ENCODE peak calls at places on chromosome 20, in nine cellular contexts. F is cardiac muscle cell, T is OCI-LY7, N is AG04450, X is spleen, R is upper lobe of right lung, M is hepatocyte, Z is colonic mucosa, J is neural progenitor cell. Q is an unnamed sample. For H3K9me3, the result is how much of the 10 kb centered on the place peaks cover.

GRCh38 chr20:61543931-61544745 is 292.1 kb downstream of the CDH4 start:
- DNase-seq in T (no peak), N (no peak), Z (no peak), X (no peak), R (no peak), M (no peak), F (no peak), J (no peak), Q (no peak)

GRCh38 chr20:62238569-62239277 is 402 bp downstream of the OSBPL2 start:
- DNase-seq in R (no peak), X (no peak), N (no peak), T (peak), J (peak), Z (peak), M (peak), F (peak), Q (peak)

GRCh38 chr20:51359947-51360346 is 182.6 kb downstream of the NFATC2 start:
- DNase-seq in T (no peak), R (peak), N (no peak), Z (no peak), J (no peak), X (no peak), M (no peak), F (no peak), Q (no peak)

GRCh38 chr20:2521369-2522305 is 12.9 kb upstream of the ZNF343 start:
- DNase-seq in Z (peak), N (no peak), X (no peak), F (peak), M (peak), R (no peak), T (peak), J (peak), Q (peak)

GRCh38 chr20:49792611-49793010 is 20.0 kb upstream of the SLC9A8 start:
- DNase-seq in Z (no peak), F (no peak), N (no peak), T (no peak), J (no peak), R (no peak), X (no peak), M (no peak), Q (no peak)

GRCh38 chr20:58359441-58359840 is 29.6 kb upstream of the VAPB start:
- DNase-seq in X (no peak), R (no peak), T (no peak), F (peak), N (no peak), J (peak), Z (no peak), M (no peak), Q (peak)

GRCh38 chr20:32507998-32508774 is 76.9 kb downstream of the NOL4L start:
- DNase-seq in R (no peak), X (no peak), J (no peak), N (no peak), Z (no peak), M (no peak), T (no peak), F (no peak), Q (peak)

GRCh38 chr20:49668181-49668877 is 45.3 kb downstream of the B4GALT5 start:
- DNase-seq in F (no peak), R (peak), X (peak), Z (no peak), N (no peak), M (no peak), T (peak), J (peak), Q (no peak)

GRCh38 chr20:57559658-57560553 is 1.0 kb upstream of the PCK1 start:
- DNase-seq in N (no peak), R (no peak), T (no peak), M (no peak), F (no peak), J (no peak), Z (peak), X (peak), Q (no peak)

GRCh38 chr20:32574296-32575226 is 10.6 kb downstream of the NOL4L start:
- DNase-seq in X (no peak), M (peak), F (no peak), R (no peak), Z (no peak), T (no peak), N (peak), J (no peak), Q (peak)

GRCh38 chr20:37868998-37869861 is 33.7 kb upstream of the VSTM2L start:
- DNase-seq in T (no peak), M (no peak), N (no peak), Z (no peak), X (peak), J (peak), F (no peak), R (peak), Q (no peak)

GRCh38 chr20:33649201-33649631 is 12.9 kb upstream of the C20orf144 start:
- DNase-seq in F (no peak), Z (peak), X (peak), R (peak), N (no peak), T (no peak), M (no peak), J (no peak), Q (no peak)

GRCh38 chr20:24470031-24470781 is 777 bp downstream of the SYNDIG1 start:
- DNase-seq in J (peak), N (no peak), M (peak), F (peak), Z (no peak), X (no peak), R (no peak), T (no peak), Q (peak)

GRCh38 chr20:32674362-32674789 is 635 bp upstream of the C20orf203 start:
- DNase-seq in N (no peak), J (peak), T (peak), Z (peak), R (no peak), F (peak), M (peak), X (no peak), Q (peak)

GRCh38 chr20:51122931-51123658 is 100.2 kb upstream of the KCNG1 start:
- DNase-seq in M (no peak), T (no peak), X (no peak), R (no peak), F (no peak), N (no peak), J (no peak), Z (no peak), Q (no peak)

GRCh38 chr20:34578521-34579147 is 20.1 kb downstream of the MAP1LC3A start:
- DNase-seq in N (no peak), R (no peak), J (no peak), T (no peak), Z (no peak), F (peak), M (no peak), X (no peak), Q (no peak)

GRCh38 chr20:17536944-17537444 is 5.8 kb upstream of the BFSP1 start:
- DNase-seq in Z (peak), T (peak), R (peak), J (peak), N (peak), F (peak), X (no peak), M (peak), Q (peak)

GRCh38 chr20:62477669-62478450 is 2.1 kb upstream of the GATA5 start:
- DNase-seq in M (no peak), J (peak), F (peak), T (peak), Z (no peak), R (no peak), N (no peak), X (no peak), Q (peak)

GRCh38 chr20:38723069-38723981 is 961 bp upstream of the SLC32A1 start:
- DNase-seq in T (no peak), R (no peak), N (no peak), X (no peak), J (peak), F (no peak), M (no peak), Z (no peak), Q (peak)

GRCh38 chr20:34515484-34516037 is 661 bp upstream of the DYNLRB1 start:
- DNase-seq in N (no peak), X (peak), F (peak), Z (peak), M (peak), J (peak), R (peak), T (peak), Q (peak)

GRCh38 chr20:19924255-19924654 is 92.9 kb upstream of the NAA20 start:
- DNase-seq in M (peak), T (no peak), Z (no peak), N (no peak), F (no peak), X (no peak), J (no peak), R (no peak), Q (no peak)

GRCh38 chr20:13831476-13831875 is 46.6 kb downstream of the NDUFAF5 start:
- DNase-seq in M (no peak), J (no peak), X (no peak), Z (no peak), F (no peak), N (no peak), R (no peak), T (no peak), Q (no peak)

GRCh38 chr20:49593441-49594142 is 25.7 kb upstream of the PTGIS start:
- DNase-seq in N (no peak), X (no peak), Z (no peak), M (no peak), F (no peak), T (no peak), J (no peak), R (no peak), Q (no peak)

GRCh38 chr20:3763691-3764601 is 3.6 kb downstream of the ADISSP start:
- DNase-seq in R (no peak), T (no peak), N (no peak), X (no peak), M (no peak), F (no peak), J (no peak), Z (no peak), Q (peak)

GRCh38 chr20:31894980-31895675 is 24.7 kb downstream of the TTLL9 start:
- DNase-seq in M (peak), R (peak), N (no peak), X (no peak), T (peak), J (peak), F (peak), Z (peak), Q (peak)

GRCh38 chr20:6956574-6956973 is 189.1 kb downstream of the BMP2 start:
- DNase-seq in M (no peak), F (no peak), X (no peak), T (no peak), N (no peak), Z (no peak), J (no peak), R (no peak), Q (no peak)

GRCh38 chr20:29750268-29750899 is 1507.1 kb upstream of the DEFB115 start:
- DNase-seq in J (no peak), M (no peak), T (no peak), N (no peak), F (no peak), R (peak), X (peak), Z (no peak), Q (peak)
- H3K9me3 ChIP-seq in J (under half), M (under half), T (under half), N (under half), F (under half), R (under half), X (under half), Z (under half), Q (under half)

GRCh38 chr20:5602346-5602745 is 147.9 kb upstream of the SHLD1 start:
- DNase-seq in X (no peak), M (no peak), T (no peak), N (no peak), J (no peak), F (no peak), R (no peak), Z (no peak), Q (no peak)

GRCh38 chr20:5600982-5601381 is 149.2 kb upstream of the SHLD1 start:
- DNase-seq in F (no peak), R (no peak), Z (no peak), X (no peak), M (no peak), N (no peak), J (no peak), T (no peak), Q (no peak)

GRCh38 chr20:5608104-5608447 is 142.1 kb upstream of the SHLD1 start:
- DNase-seq in X (no peak), F (no peak), T (no peak), N (no peak), R (no peak), Z (peak), M (no peak), J (peak), Q (no peak)

GRCh38 chr20:5608448-5609161 is 141.6 kb upstream of the SHLD1 start:
- DNase-seq in M (no peak), R (no peak), X (no peak), N (no peak), Z (no peak), J (no peak), F (no peak), T (no peak), Q (no peak)

DNA sequence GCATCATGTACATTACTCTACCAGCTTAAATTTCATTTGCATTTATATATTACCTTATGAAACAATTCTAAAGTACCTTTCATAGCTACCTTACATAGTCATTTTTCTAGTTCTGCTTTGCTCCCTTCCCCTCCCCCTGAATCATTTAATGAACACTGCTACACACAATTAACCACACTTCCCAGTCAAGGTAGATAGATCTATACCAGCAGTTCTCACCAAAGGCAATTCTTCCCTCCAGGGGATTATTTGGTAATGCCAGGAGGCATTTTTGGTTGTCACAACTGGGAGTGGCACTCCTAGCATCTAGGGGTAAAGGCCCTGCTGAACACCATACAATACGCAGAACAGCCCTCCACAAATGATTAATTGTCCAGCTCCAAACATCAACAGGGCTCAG is 143.9 kb upstream of the SHLD1 start:
- DNase-seq in R (no peak), F (no peak), J (no peak), T (no peak), N (no peak), M (no peak), X (no peak), Z (no peak), Q (no peak)
- H3K27ac ChIP-seq in R (no peak), F (no peak), J (no peak), T (peak), N (no peak), M (no peak), X (no peak), Z (no peak), Q (no peak)

GRCh38 chr20:60430516-60431001 is 472.3 kb downstream of the CDH26 start:
- DNase-seq in J (no peak), M (no peak), T (no peak), Z (no peak), F (no peak), R (no peak), N (no peak), X (no peak), Q (no peak)
- H3K9me3 ChIP-seq in J (under half), M (under half), T (under half), Z (under half), F (under half), R (under half), N (under half), X (under half), Q (under half)

DNA sequence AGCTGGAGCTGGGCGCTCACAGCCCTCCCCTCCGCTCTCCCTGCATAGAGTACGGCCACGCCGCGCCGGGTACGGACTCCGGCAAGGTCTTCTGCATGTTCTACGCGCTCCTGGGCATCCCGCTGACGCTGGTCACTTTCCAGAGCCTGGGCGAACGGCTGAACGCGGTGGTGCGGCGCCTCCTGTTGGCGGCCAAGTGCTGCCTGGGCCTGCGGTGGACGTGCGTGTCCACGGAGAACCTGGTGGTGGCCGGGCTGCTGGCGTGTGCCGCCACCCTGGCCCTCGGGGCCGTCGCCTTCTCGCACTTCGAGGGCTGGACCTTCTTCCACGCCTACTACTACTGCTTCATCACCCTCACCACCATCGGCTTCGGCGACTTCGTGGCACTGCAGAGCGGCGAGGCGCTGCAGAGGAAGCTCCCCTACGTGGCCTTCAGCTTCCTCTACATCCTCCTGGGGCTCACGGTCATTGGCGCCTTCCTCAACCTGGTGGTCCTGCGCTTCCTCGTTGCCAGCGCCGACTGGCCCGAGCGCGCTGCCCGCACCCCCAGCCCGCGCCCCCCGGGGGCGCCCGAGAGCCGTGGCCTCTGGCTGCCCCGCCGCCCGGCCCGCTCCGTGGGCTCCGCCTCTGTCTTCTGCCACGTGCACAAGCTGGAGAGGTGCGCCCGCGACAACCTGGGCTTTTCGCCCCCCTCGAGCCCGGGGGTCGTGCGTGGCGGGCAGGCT is 4.6 kb downstream of the KCNK15 start:
- DNase-seq in X (no peak), J (peak), F (no peak), T (no peak), N (no peak), M (no peak), Z (no peak), R (no peak), Q (peak)
- H3K27ac ChIP-seq in X (no peak), J (no peak), F (no peak), T (no peak), N (no peak), M (no peak), Z (no peak), R (no peak), Q (no peak)

GRCh38 chr20:40082436-40082835 is 606.6 kb downstream of the MAFB start:
- DNase-seq in F (no peak), M (no peak), J (no peak), Z (no peak), N (no peak), T (no peak), R (no peak), X (no peak), Q (no peak)

GRCh38 chr20:40085513-40085912 is 603.5 kb downstream of the MAFB start:
- DNase-seq in X (no peak), F (no peak), J (no peak), T (no peak), M (no peak), Z (no peak), R (no peak), N (no peak), Q (no peak)

GRCh38 chr20:40081653-40082052 is 607.4 kb downstream of the MAFB start:
- DNase-seq in X (no peak), R (no peak), F (no peak), N (no peak), T (no peak), Z (no peak), J (no peak), M (no peak), Q (no peak)

DNA sequence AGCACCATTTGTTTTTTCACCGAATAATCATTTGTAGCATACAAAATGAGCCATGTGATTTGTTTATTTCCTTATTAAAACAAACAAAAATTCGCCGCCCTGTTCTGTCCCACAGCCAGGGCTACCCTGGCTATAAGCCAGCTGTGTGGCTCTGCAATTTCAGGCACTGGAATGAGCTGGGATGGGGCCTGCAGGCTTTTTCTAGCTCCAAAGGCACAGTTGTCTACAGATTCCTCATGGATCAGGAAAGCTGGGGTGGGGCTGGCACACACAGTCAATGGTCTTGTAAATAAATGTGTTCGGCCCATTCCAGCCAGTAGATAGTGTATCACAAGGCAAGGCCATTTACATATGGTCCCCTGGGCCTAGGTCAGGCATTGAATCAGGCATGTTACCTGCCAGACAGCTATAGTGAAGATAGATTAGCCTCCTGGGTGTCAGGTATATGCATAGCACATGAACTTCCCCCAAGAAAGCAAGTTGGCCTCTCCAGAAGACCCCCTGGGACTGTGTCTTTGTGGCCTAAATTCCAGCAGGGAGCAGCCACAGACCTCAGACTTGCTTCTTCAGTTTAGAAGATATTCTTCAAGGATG is 608.9 kb downstream of the MAFB start:
- DNase-seq in M (no peak), R (no peak), N (no peak), X (no peak), J (no peak), F (no peak), T (no peak), Z (no peak), Q (peak)
- H3K9me3 ChIP-seq in M (under half), R (under half), N (under half), X (under half), J (under half), F (under half), T (under half), Z (under half), Q (under half)

GRCh38 chr20:47315339-47315662 is 41.2 kb downstream of the ZMYND8 start:
- DNase-seq in N (no peak), M (no peak), X (no peak), Z (no peak), R (peak), T (no peak), J (peak), F (no peak), Q (no peak)

GRCh38 chr20:47317127-47317895 is 39.2 kb downstream of the ZMYND8 start:
- DNase-seq in T (peak), F (no peak), R (peak), X (peak), M (peak), J (peak), N (peak), Z (peak), Q (peak)

GRCh38 chr20:47311967-47312681 is 44.4 kb downstream of the ZMYND8 start:
- DNase-seq in N (no peak), M (no peak), F (no peak), X (no peak), R (peak), J (no peak), T (no peak), Z (no peak), Q (no peak)

GRCh38 chr20:47316776-47317126 is 39.7 kb downstream of the ZMYND8 start:
- DNase-seq in M (no peak), T (no peak), X (no peak), R (peak), N (no peak), F (no peak), J (no peak), Z (no peak), Q (no peak)

GRCh38 chr20:47314647-47315338 is 41.7 kb downstream of the ZMYND8 start:
- DNase-seq in R (no peak), F (no peak), T (no peak), Z (no peak), X (no peak), J (no peak), M (no peak), N (no peak), Q (no peak)
- H3K27ac ChIP-seq in R (peak), F (peak), T (no peak), Z (peak), X (peak), J (peak), M (peak), N (peak), Q (peak)

GRCh38 chr20:63966172-63966943 is 3.4 kb downstream of the ZNF512B start:
- DNase-seq in X (peak), N (no peak), T (no peak), Z (peak), R (no peak), M (no peak), F (no peak), J (no peak), Q (peak)
- H3K9me3 ChIP-seq in X (under half), N (half or more), T (under half), Z (under half), R (under half), M (under half), F (under half), J (under half), Q (under half)

GRCh38 chr20:23118766-23119165 is 32.6 kb upstream of the CD93 start:
- DNase-seq in T (no peak), M (no peak), Z (no peak), F (no peak), J (no peak), R (peak), X (peak), N (no peak), Q (no peak)
- H3K27ac ChIP-seq in T (no peak), M (no peak), Z (no peak), F (no peak), J (no peak), R (no peak), X (no peak), N (no peak), Q (no peak)

GRCh38 chr20:59673288-59673997 is 69.1 kb downstream of the PHACTR3 start:
- DNase-seq in X (no peak), R (no peak), Z (no peak), J (no peak), M (no peak), F (no peak), T (no peak), N (no peak), Q (no peak)
- H3K9me3 ChIP-seq in X (under half), R (under half), Z (under half), J (under half), M (under half), F (under half), T (under half), N (under half), Q (under half)